ENCODE peak calls at places on chromosome 13, in seven cellular contexts. L, E, T, O, R, K and X are unnamed samples.

GRCh38 chr13:94829801-94830200 is 117.5 kb upstream of the SOX21 start:
- DNase-seq in R (no peak), K (no peak), E (no peak), O (no peak), T (no peak), L (no peak), X (no peak)

GRCh38 chr13:51000576-51001260 is 91.1 kb downstream of the RNASEH2B start:
- DNase-seq in O (no peak), K (peak; percentile 23), T (peak; percentile 38), R (no peak), E (no peak), L (no peak), X (no peak)

GRCh38 chr13:20667857-20668256 is 35.6 kb upstream of the IL17D start:
- DNase-seq in T (no peak), K (no peak), E (no peak), O (no peak), R (no peak), L (no peak), X (no peak)

GRCh38 chr13:112576191-112576590 is 11.8 kb downstream of the TUBGCP3 start:
- DNase-seq in E (no peak), R (no peak), K (no peak), O (no peak), T (peak; percentile 27), L (no peak), X (no peak)

GRCh38 chr13:109773276-109773675 is 13.1 kb downstream of the IRS2 start:
- DNase-seq in O (no peak), K (no peak), T (no peak), E (no peak), R (no peak), L (peak; percentile 38), X (no peak)

GRCh38 chr13:30353601-30354000 is 46.2 kb upstream of the KATNAL1 start:
- DNase-seq in T (no peak), E (no peak), K (no peak), R (no peak), L (no peak), O (no peak), X (no peak)

GRCh38 chr13:113862191-113862765 is 1.6 kb downstream of the GAS6 start:
- DNase-seq in O (no peak), E (peak; percentile 80), T (no peak), R (no peak), L (no peak), K (no peak), X (no peak)

GRCh38 chr13:46126074-46126473 is 21.2 kb upstream of the CPB2 start:
- DNase-seq in L (no peak), K (no peak), T (no peak), R (no peak), E (no peak), O (no peak), X (no peak)

GRCh38 chr13:111431241-111431640 is 110.8 kb downstream of the TEX29 start:
- DNase-seq in O (no peak), R (no peak), E (no peak), K (no peak), T (no peak), L (no peak), X (no peak)

GRCh38 chr13:113115363-113116205 is 7.0 kb upstream of the F10 start:
- DNase-seq in R (no peak), K (no peak), O (no peak), T (no peak), L (no peak), E (no peak), X (no peak)

GRCh38 chr13:34034411-34034810 is 216.5 kb downstream of the RFC3 start:
- DNase-seq in R (no peak), O (no peak), E (no peak), L (no peak), K (no peak), T (no peak), X (no peak)

GRCh38 chr13:41411060-41411459 is 46.3 kb upstream of the RGCC start:
- DNase-seq in K (no peak), R (no peak), E (no peak), O (no peak), T (no peak), L (no peak), X (no peak)